ENCODE peak calls at places on chromosomes 2 and 18, in six cellular contexts. B is WERI-Rb-1; W is activated effector memory CD4-positive, alpha-beta T cell treated with anti-CD3 and anti-CD28 coated beads, Interleukin-2, amount 50 U/mL, for 16 hours; S is effector CD4-positive, alpha-beta T cell; X is progenitor cell of endocrine pancreas; N is adipocyte. K is an unnamed sample.
A peak's percentile ranks its signal among the peaks of the same experiment; 100 is the strongest.

GRCh38 chr2:216914491-216914890 is 54.6 kb upstream of the TNP1 start:
- DNase-seq in X (no peak), W (no peak), S (no peak), N (no peak), B (no peak), K (no peak)

GRCh38 chr2:135875491-135876065 is 665 bp downstream of the MCM6 start:
- DNase-seq in X (peak; percentile 30), S (peak; percentile 64), W (peak; percentile 91), B (peak; percentile 37), N (peak; percentile 74), K (peak; percentile 58)

GRCh38 chr2:226578373-226578772 is 221.2 kb downstream of the IRS1 start:
- DNase-seq in X (no peak), N (no peak), W (no peak), B (no peak), S (no peak), K (no peak)

GRCh38 chr2:64267699-64268098 is 123.5 kb upstream of the PELI1 start:
- DNase-seq in B (no peak), S (no peak), X (no peak), W (no peak), N (no peak), K (no peak)

GRCh38 chr18:9926977-9927376 is 13.2 kb downstream of the VAPA start:
- DNase-seq in N (no peak), S (no peak), W (no peak), X (no peak), B (no peak), K (no peak)

GRCh38 chr18:46720092-46720491 is 36.8 kb downstream of the ST8SIA5 start:
- DNase-seq in S (no peak), W (no peak), X (no peak), B (no peak), N (no peak), K (no peak)

GRCh38 chr2:239253264-239253663 is 147.6 kb downstream of the HDAC4 start:
- DNase-seq in W (no peak), N (no peak), X (no peak), B (no peak), S (no peak), K (no peak)

GRCh38 chr2:234951386-234952269 is at the start of gene SH3BP4:
- DNase-seq in X (peak; percentile 72), B (peak; percentile 80), W (peak; percentile 72), S (no peak), N (peak; percentile 94), K (no peak)

GRCh38 chr18:37355772-37356171 is 209.8 kb downstream of the CELF4 start:
- DNase-seq in X (no peak), W (no peak), N (no peak), B (no peak), S (no peak), K (no peak)

GRCh38 chr2:85326406-85326945 is 1.3 kb downstream of the TGOLN2 start:
- DNase-seq in S (peak; percentile 39), B (no peak), N (peak; percentile 30), X (no peak), W (peak; percentile 80), K (peak; percentile 40)

GRCh38 chr2:26792720-26793119 is 6.9 kb downstream of the CENPA start:
- DNase-seq in N (no peak), X (no peak), S (no peak), W (no peak), B (no peak), K (no peak)

GRCh38 chr2:121307048-121307447 is 22.0 kb upstream of the TFCP2L1 start:
- DNase-seq in S (no peak), B (no peak), X (no peak), W (no peak), N (no peak), K (no peak)

GRCh38 chr2:189952536-189953109 is 109.9 kb downstream of the MSTN start:
- DNase-seq in N (no peak), W (no peak), S (no peak), X (no peak), B (no peak), K (no peak)

GRCh38 chr18:23225518-23225917 is 90.2 kb downstream of the CABLES1 start:
- DNase-seq in N (peak; percentile 94), B (no peak), W (no peak), S (no peak), X (no peak), K (no peak)

GRCh38 chr2:199273043-199273647 is 184.6 kb downstream of the SATB2 start:
- DNase-seq in N (peak; percentile 88), B (no peak), S (no peak), W (no peak), X (no peak), K (no peak)

GRCh38 chr2:34828481-34828880 is 1229.4 kb upstream of the FAM98A start:
- DNase-seq in W (no peak), S (no peak), X (no peak), B (no peak), N (no peak), K (no peak)

GRCh38 chr2:128607981-128608506 is 289.4 kb upstream of the HS6ST1 start:
- DNase-seq in X (no peak), W (peak; percentile 38), S (no peak), N (no peak), B (peak; percentile 73), K (no peak)

GRCh38 chr2:208015475-208015874 is 9.9 kb downstream of the PLEKHM3 start:
- DNase-seq in W (no peak), X (no peak), B (no peak), N (no peak), S (no peak), K (no peak)

GRCh38 chr2:43127941-43128561 is 98.4 kb downstream of the ZFP36L2 start:
- DNase-seq in N (no peak), B (no peak), X (no peak), S (no peak), W (no peak), K (no peak)

GRCh38 chr2:100104718-100105677 is 37.4 kb downstream of the AFF3 start:
- DNase-seq in X (peak; percentile 15), S (peak; percentile 5), B (peak; percentile 27), N (peak; percentile 73), W (peak; percentile 65), K (no peak)

K was measured in NK-92 treated with Interleukin-12 subunit alpha and Interleukin-12 subunit beta, amount 100 ng/mL, for 24 hours.